ENCODE peak calls at places on chromosomes 2 and 18, in six cellular contexts. H is HEK293T, W is AG10803, O is left ventricle myocardium inferior, M is KG1, X is NCI-H446 treated with DMSO at 0.1 percent for 48 hours. G is an unnamed sample.

GRCh38 chr2:162197095-162197825 is 45.2 kb upstream of the GCG start:
- DNase-seq in H (no peak), W (peak; percentile 34), O (no peak), M (no peak), X (no peak), G (no peak)

GRCh38 chr18:48796491-48797205 is 154.1 kb downstream of the SMAD7 start:
- DNase-seq in H (no peak), W (no peak), O (peak; percentile 5), M (no peak), X (no peak), G (no peak)

GRCh38 chr2:150978053-150978452 is 283.6 kb downstream of the RBM43 start:
- DNase-seq in H (no peak), W (no peak), O (no peak), M (no peak), X (no peak), G (no peak)

GRCh38 chr2:197097578-197098366 is 171.3 kb upstream of the PGAP1 start:
- DNase-seq in H (no peak), W (peak; percentile 46), O (peak; percentile 75), M (no peak), X (no peak), G (no peak)

GRCh38 chr18:13477147-13477683 is 249.1 kb downstream of the FAM210A start:
- DNase-seq in H (no peak), W (no peak), O (no peak), M (no peak), X (no peak), G (no peak)

GRCh38 chr2:132416080-132416911 is at the start of gene GPR39:
- DNase-seq in H (peak; percentile 57), W (peak; percentile 97), O (peak; percentile 38), M (no peak), X (no peak), G (peak; percentile 80)

GRCh38 chr2:98478088-98478551 is 33.5 kb downstream of the INPP4A start:
- DNase-seq in H (no peak), W (no peak), O (no peak), M (no peak), X (no peak), G (no peak)

GRCh38 chr2:61178603-61179545 is 16.9 kb downstream of the C2orf74 start:
- DNase-seq in H (no peak), W (peak; percentile 30), O (no peak), M (no peak), X (peak; percentile 5), G (no peak)

GRCh38 chr2:167480232-167480985 is 592.1 kb downstream of the XIRP2 start:
- DNase-seq in H (no peak), W (no peak), O (no peak), M (no peak), X (no peak), G (peak; percentile 37)

GRCh38 chr2:46995844-46996243 is 80.2 kb upstream of the MCFD2 start:
- DNase-seq in H (no peak), W (no peak), O (no peak), M (no peak), X (no peak), G (no peak)

GRCh38 chr2:26086155-26086634 is 52.3 kb downstream of the RAB10 start:
- DNase-seq in H (no peak), W (peak; percentile 55), O (no peak), M (no peak), X (no peak), G (no peak)

GRCh38 chr2:160317113-160318099 is 117.3 kb upstream of the ITGB6 start:
- DNase-seq in H (no peak), W (peak; percentile 76), O (no peak), M (no peak), X (peak; percentile 83), G (no peak)

GRCh38 chr18:40866013-40866644 is 1088.9 kb upstream of the PIK3C3 start:
- DNase-seq in H (peak; percentile 26), W (peak; percentile 11), O (no peak), M (no peak), X (no peak), G (no peak)

GRCh38 chr2:8416172-8416571 is 265.7 kb upstream of the ID2 start:
- DNase-seq in H (no peak), W (no peak), O (no peak), M (no peak), X (no peak), G (no peak)

GRCh38 chr2:98807221-98807620 is 76.3 kb upstream of the MGAT4A start:
- DNase-seq in H (no peak), W (no peak), O (no peak), M (no peak), X (no peak), G (no peak)

GRCh38 chr2:235685024-235685721 is 191.3 kb downstream of the AGAP1 start:
- DNase-seq in H (no peak), W (peak; percentile 25), O (no peak), M (no peak), X (no peak), G (no peak)

GRCh38 chr18:13725566-13726227 is 661 bp downstream of the FAM210A start:
- DNase-seq in H (no peak), W (peak; percentile 3), O (no peak), M (no peak), X (no peak), G (no peak)

GRCh38 chr2:11757101-11757500 is 10.7 kb downstream of the LPIN1 start:
- DNase-seq in H (no peak), W (no peak), O (no peak), M (no peak), X (no peak), G (no peak)

GRCh38 chr2:179338681-179339080 is 74.0 kb upstream of the SESTD1 start:
- DNase-seq in H (no peak), W (peak; percentile 74), O (no peak), M (no peak), X (no peak), G (no peak)

GRCh38 chr2:150169230-150169629 is 318.2 kb downstream of the RND3 start:
- DNase-seq in H (no peak), W (peak; percentile 68), O (peak; percentile 32), M (no peak), X (no peak), G (peak; percentile 60)

GRCh38 chr18:11871501-11871900 is 20.3 kb downstream of the CHMP1B start:
- DNase-seq in H (no peak), W (no peak), O (no peak), M (no peak), X (no peak), G (no peak)

GRCh38 chr2:71935291-71935848 is 212.3 kb downstream of the CYP26B1 start:
- DNase-seq in H (peak; percentile 2), W (peak; percentile 96), O (peak; percentile 71), M (no peak), X (peak; percentile 33), G (peak; percentile 80)

GRCh38 chr2:216082805-216083204 is 1.1 kb downstream of the TMEM169 start:
- DNase-seq in H (no peak), W (no peak), O (no peak), M (no peak), X (no peak), G (peak; percentile 75)

GRCh38 chr2:69021027-69021426 is 8.0 kb downstream of the ANTXR1 start:
- DNase-seq in H (no peak), W (no peak), O (no peak), M (no peak), X (no peak), G (no peak)

GRCh38 chr2:235605306-235605998 is 111.6 kb downstream of the AGAP1 start:
- DNase-seq in H (no peak), W (peak; percentile 99), O (peak; percentile 81), M (no peak), X (no peak), G (peak; percentile 91)

G was measured in Right ventricle myocardium inferior.